ENCODE peak calls at places on chromosomes 13 and 19, in five cellular contexts. J, E, M, O and U are unnamed samples.

GRCh38 chr13:38090913-38091312 is 221.3 kb upstream of the TRPC4 start:
- DNase-seq in J (no peak), O (no peak), M (no peak), E (no peak), U (no peak)

GRCh38 chr19:13881231-13881691 is 4.3 kb downstream of the NANOS3 start:
- DNase-seq in O (no peak), J (peak; percentile 84), M (peak; percentile 45), E (peak; percentile 38), U (no peak)

GRCh38 chr13:89034015-89034414 is 1362.8 kb downstream of the SLITRK5 start:
- DNase-seq in E (no peak), J (no peak), O (no peak), M (no peak), U (no peak)

GRCh38 chr13:51267581-51267980 is 45.4 kb downstream of the FAM124A start:
- DNase-seq in O (no peak), E (no peak), M (peak; percentile 9), J (peak; percentile 27), U (no peak)

GRCh38 chr13:70634893-70635292 is 526.6 kb upstream of the KLHL1 start:
- DNase-seq in M (no peak), O (no peak), J (no peak), E (no peak), U (no peak)

GRCh38 chr13:44048326-44048725 is 168.6 kb downstream of the LACC1 start:
- DNase-seq in E (no peak), M (no peak), O (no peak), J (no peak), U (no peak)

GRCh38 chr13:52025475-52026245 is 1.2 kb downstream of the UTP14C start:
- DNase-seq in O (no peak), M (no peak), J (peak; percentile 31), E (no peak), U (no peak)

GRCh38 chr19:2255982-2256685 is at the start of gene JSRP1:
- DNase-seq in E (no peak), O (no peak), J (no peak), M (no peak), U (no peak)

GRCh38 chr19:47437500-47437899 is 18.2 kb upstream of the MEIS3 start:
- DNase-seq in O (no peak), J (no peak), E (no peak), M (no peak), U (no peak)

GRCh38 chr19:33273881-33274662 is 28.3 kb downstream of the CEBPA start:
- DNase-seq in O (no peak), M (peak; percentile 52), E (no peak), J (no peak), U (no peak)

GRCh38 chr19:54096642-54097106 is 3.9 kb downstream of the OSCAR start:
- DNase-seq in J (peak; percentile 65), O (no peak), E (no peak), M (peak; percentile 47), U (no peak)

GRCh38 chr19:584240-585001 is 5.3 kb upstream of the HCN2 start:
- DNase-seq in M (peak; percentile 53), J (peak; percentile 83), O (peak; percentile 25), E (no peak), U (peak; percentile 56)

GRCh38 chr19:15315101-15315500 is 17.2 kb downstream of the BRD4 start:
- DNase-seq in M (no peak), J (no peak), O (peak; percentile 59), E (no peak), U (no peak)

GRCh38 chr13:101623469-101624209 is 171.2 kb downstream of the ITGBL1 start:
- DNase-seq in O (no peak), M (peak; percentile 40), E (no peak), J (no peak), U (no peak)

GRCh38 chr13:77480071-77480470 is 55.4 kb upstream of the SCEL start:
- DNase-seq in M (peak; percentile 10), J (no peak), O (no peak), E (peak; percentile 9), U (no peak)

GRCh38 chr19:10514211-10515145 is 2.8 kb downstream of the S1PR5 start:
- DNase-seq in O (no peak), E (no peak), J (peak; percentile 78), M (no peak), U (no peak)

GRCh38 chr13:33497146-33497845 is 211.7 kb upstream of the STARD13 start:
- DNase-seq in M (peak; percentile 75), E (no peak), O (no peak), J (no peak), U (no peak)

GRCh38 chr19:47097396-47098217 is 16.0 kb downstream of the ZC3H4 start:
- DNase-seq in O (no peak), J (no peak), M (no peak), E (no peak), U (no peak)

GRCh38 chr19:17761148-17761547 is 9.9 kb downstream of the FCHO1 start:
- DNase-seq in O (no peak), E (no peak), J (no peak), M (no peak), U (no peak)

GRCh38 chr13:83215627-83216026 is 666.6 kb downstream of the SLITRK1 start:
- DNase-seq in O (no peak), J (no peak), M (peak; percentile 52), E (no peak), U (no peak)

GRCh38 chr13:50125556-50126377 is 110.5 kb downstream of the KCNRG start:
- DNase-seq in M (peak; percentile 93), O (peak; percentile 66), E (no peak), J (peak; percentile 75), U (peak; percentile 75)

GRCh38 chr13:50320297-50320862 is 305.1 kb downstream of the KCNRG start:
- DNase-seq in E (no peak), O (no peak), M (peak; percentile 58), J (no peak), U (no peak)

GRCh38 chr19:42965204-42965603 is 28.2 kb upstream of the PSG7 start:
- DNase-seq in E (no peak), M (no peak), O (peak; percentile 48), J (no peak), U (no peak)

GRCh38 chr13:98978280-98978679 is 416 bp upstream of the DOCK9 start:
- DNase-seq in O (peak; percentile 69), J (no peak), E (no peak), M (peak; percentile 73), U (no peak)

GRCh38 chr19:3338541-3339181 is 27.7 kb upstream of the NFIC start:
- DNase-seq in M (peak; percentile 41), J (no peak), O (no peak), E (no peak), U (no peak)

GRCh38 chr13:98842858-98843481 is 90.5 kb upstream of the SLC15A1 start:
- DNase-seq in J (peak; percentile 82), O (peak; percentile 59), E (no peak), M (peak; percentile 76), U (peak; percentile 68)

GRCh38 chr19:33052352-33052972 is 12.2 kb downstream of the RHPN2 start:
- DNase-seq in E (no peak), J (no peak), O (no peak), M (peak; percentile 71), U (no peak)

GRCh38 chr19:17671906-17672305 is 16.2 kb downstream of the UNC13A start:
- DNase-seq in O (peak; percentile 76), E (no peak), M (peak; percentile 62), J (peak; percentile 71), U (no peak)

GRCh38 chr13:33676700-33677048 is 141.3 kb upstream of the RFC3 start:
- DNase-seq in O (peak; percentile 12), J (no peak), M (peak; percentile 22), E (no peak), U (no peak)

GRCh38 chr19:47713046-47714021 is at the start of gene EHD2:
- DNase-seq in M (peak; percentile 76), J (peak; percentile 64), E (no peak), O (no peak), U (no peak)

DNA sequence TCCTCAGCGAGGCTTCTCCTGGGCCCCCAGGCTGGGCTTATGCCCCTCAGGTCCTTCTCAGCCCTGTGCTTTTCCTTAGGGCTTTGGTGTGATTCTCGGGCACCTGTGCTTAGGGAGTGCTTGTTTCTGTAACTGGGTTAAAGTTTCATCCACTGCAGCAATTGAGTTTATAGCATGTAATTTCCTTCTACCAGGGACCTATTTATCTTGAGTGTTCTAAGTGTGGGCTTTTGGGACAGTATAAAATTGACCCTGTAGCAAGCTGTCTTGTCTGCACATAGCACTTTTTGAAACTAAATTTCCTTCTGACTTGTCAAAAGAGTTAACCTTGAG is 47.6 kb downstream of the GATAD2A start:
- DNase-seq in E (no peak), M (no peak), J (no peak), O (no peak), U (no peak)
- H3K27ac ChIP-seq in E (no peak overlapping the region), M (no peak overlapping the region), J (no peak overlapping the region), O (no peak overlapping the region), U (no peak overlapping the region)

GRCh38 chr13:112783135-112783945 is 93.5 kb downstream of the ATP11A start:
- DNase-seq in O (no peak), M (peak; percentile 40), E (no peak), J (no peak), U (no peak)
- H3K18ac ChIP-seq in O (peak overlapping the region; percentile 67), M (no peak overlapping the region), E (no peak overlapping the region), J (no peak overlapping the region), U (peak overlapping the region; percentile 18)

DNA sequence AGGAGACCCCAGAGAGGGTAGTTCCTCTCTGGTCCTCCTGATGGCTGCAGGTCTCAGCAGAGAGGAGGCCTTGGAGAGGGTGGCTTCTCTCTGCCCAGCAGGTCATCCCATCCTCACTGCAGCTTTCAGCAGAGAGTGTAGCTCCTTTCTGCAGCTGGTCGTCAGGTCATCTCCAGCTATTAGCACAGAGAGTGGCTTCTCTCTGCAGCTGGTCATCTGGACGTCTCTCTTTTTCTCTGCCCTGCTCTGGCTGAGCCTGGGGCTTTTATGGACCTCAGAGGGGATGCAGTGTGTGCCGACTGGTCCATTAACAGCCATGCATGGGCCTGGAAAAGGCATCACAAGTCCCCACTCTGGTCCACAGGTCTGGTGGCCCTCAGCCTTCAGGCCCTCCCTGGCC is 20.3 kb downstream of the TNFSF9 start:
- DNase-seq in E (no peak), M (no peak), J (no peak), O (no peak), U (no peak)
- H2BK12ac ChIP-seq in E (peak overlapping the region; percentile 75), M (no peak overlapping the region), J (no peak overlapping the region), O (no peak overlapping the region), U (no peak overlapping the region)

DNA sequence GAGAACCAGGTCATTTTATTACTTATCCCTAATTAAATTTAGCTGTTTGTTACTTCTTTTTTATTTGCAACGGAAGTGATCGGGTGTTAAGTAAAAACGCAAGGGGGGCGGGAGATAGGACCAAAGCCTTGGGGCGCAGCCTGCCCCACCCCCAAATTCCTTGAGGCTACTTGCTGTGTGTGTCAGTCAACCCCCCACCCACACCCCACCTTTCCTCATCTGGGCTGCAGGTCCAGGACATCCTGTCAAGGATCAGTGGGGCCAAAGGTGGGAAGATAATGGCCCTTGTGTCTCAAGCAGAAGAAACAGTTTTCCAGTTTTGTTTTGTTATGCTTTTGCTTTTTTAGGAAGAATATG is 1.2 kb upstream of the FOXO1 start:
- DNase-seq in O (no peak), E (no peak), J (no peak), M (no peak), U (no peak)
- H3K27ac ChIP-seq in O (no peak overlapping the region), E (no peak overlapping the region), J (no peak overlapping the region), M (no peak overlapping the region), U (no peak overlapping the region)